ENCODE peak calls at places on chromosomes 1 and 21, in four cellular contexts. U, B, V and M are unnamed samples.

GRCh38 chr1:5798904-5799303 is 193.3 kb downstream of the NPHP4 start:
- DNase-seq in U (no peak), B (no peak), V (no peak), M (no peak)

GRCh38 chr1:10891081-10891480 is 94.6 kb upstream of the CASZ1 start:
- DNase-seq in U (no peak), B (no peak), V (no peak), M (no peak)

GRCh38 chr21:45517249-45518065 is 24.8 kb downstream of the SLC19A1 start:
- DNase-seq in U (peak), B (no peak), V (no peak), M (no peak)

GRCh38 chr1:206558794-206559660 is 51.7 kb downstream of the RASSF5 start:
- DNase-seq in U (no peak), B (no peak), V (no peak), M (no peak)

GRCh38 chr1:151130837-151131586 is 15.4 kb downstream of the SEMA6C start:
- DNase-seq in U (peak), B (peak), V (peak), M (peak)

GRCh38 chr1:32291708-32292508 is at the start of gene HDAC1:
- DNase-seq in U (peak), B (peak), V (peak), M (peak)

GRCh38 chr1:160032165-160032827 is 506 bp upstream of the PIGM start:
- DNase-seq in U (no peak), B (no peak), V (no peak), M (no peak)

GRCh38 chr1:96145486-96145885 is 576.1 kb upstream of the PTBP2 start:
- DNase-seq in U (no peak), B (no peak), V (peak), M (no peak)

GRCh38 chr1:80155371-80155770 is 1148.8 kb upstream of the ADGRL4 start:
- DNase-seq in U (no peak), B (no peak), V (peak), M (no peak)

GRCh38 chr1:64515427-64515826 is 45.5 kb downstream of the CACHD1 start:
- DNase-seq in U (peak), B (no peak), V (peak), M (no peak)

GRCh38 chr1:239682945-239683344 is 296.6 kb downstream of the CHRM3 start:
- DNase-seq in U (no peak), B (no peak), V (no peak), M (no peak)

GRCh38 chr1:155983191-155984023 is 5.1 kb upstream of the ARHGEF2 start:
- DNase-seq in U (peak), B (no peak), V (peak), M (no peak)

GRCh38 chr1:163540727-163541126 is 219.0 kb downstream of the NUF2 start:
- DNase-seq in U (no peak), B (no peak), V (no peak), M (no peak)

GRCh38 chr1:71857862-71858261 is 424.5 kb downstream of the NEGR1 start:
- DNase-seq in U (peak), B (no peak), V (peak), M (no peak)

GRCh38 chr1:35637401-35637809 is 3.9 kb downstream of the PSMB2 start:
- DNase-seq in U (peak), B (no peak), V (peak), M (no peak)

GRCh38 chr1:224175615-224176014 is 7.4 kb upstream of the DEGS1 start:
- DNase-seq in U (peak), B (peak), V (no peak), M (no peak)

GRCh38 chr1:222040163-222040900 is 298.4 kb upstream of the DUSP10 start:
- DNase-seq in U (no peak), B (no peak), V (no peak), M (no peak)

GRCh38 chr1:53602376-53602775 is 136.6 kb downstream of the GLIS1 start:
- DNase-seq in U (no peak), B (no peak), V (no peak), M (no peak)

GRCh38 chr21:38531610-38532009 is 33.3 kb upstream of the ERG start:
- DNase-seq in U (peak), B (no peak), V (peak), M (no peak)

GRCh38 chr1:30388386-30388785 is 335.0 kb downstream of the MATN1 start:
- DNase-seq in U (no peak), B (no peak), V (no peak), M (no peak)

GRCh38 chr1:226784081-226785049 is 45.3 kb upstream of the ITPKB start:
- DNase-seq in U (no peak), B (no peak), V (no peak), M (peak)

GRCh38 chr1:74690909-74691308 is 17.3 kb upstream of the ERICH3 start:
- DNase-seq in U (no peak), B (no peak), V (no peak), M (no peak)